ENCODE peak calls at places on chromosomes 2 and 18, in six cellular contexts. G is neuronal stem cell, S is mesenchymal stem cell, Z is IMR-90, B is trophoblast cell, M is H1. A is an unnamed sample.

GRCh38 chr2:69216535-69217332 is 170.3 kb downstream of the GFPT1 start:
- DNase-seq in M (no peak), B (no peak), S (peak; percentile 93), G (no peak), Z (peak; percentile 85), A (no peak)

GRCh38 chr2:239586651-239587310 is 186.0 kb upstream of the HDAC4 start:
- DNase-seq in Z (no peak), G (no peak), M (no peak), S (no peak), B (peak; percentile 4), A (no peak)

GRCh38 chr2:174740718-174741117 is 23.6 kb downstream of the CHRNA1 start:
- DNase-seq in G (no peak), Z (no peak), M (no peak), B (no peak), S (no peak), A (no peak)

GRCh38 chr18:44898536-44898935 is 217.8 kb downstream of the SETBP1 start:
- DNase-seq in M (no peak), G (no peak), Z (no peak), S (no peak), B (no peak), A (no peak)

GRCh38 chr2:109342451-109342850 is 213.4 kb downstream of the SH3RF3 start:
- DNase-seq in G (no peak), Z (no peak), B (no peak), S (no peak), M (no peak), A (no peak)

GRCh38 chr2:72210470-72210869 is 62.8 kb upstream of the CYP26B1 start:
- DNase-seq in B (no peak), M (no peak), Z (no peak), S (no peak), G (no peak), A (no peak)

GRCh38 chr2:239792649-239793010 is 232.5 kb downstream of the NDUFA10 start:
- DNase-seq in M (no peak), G (no peak), S (no peak), B (no peak), Z (no peak), A (peak; percentile 16)

GRCh38 chr2:126145752-126146151 is 510.2 kb upstream of the GYPC start:
- DNase-seq in Z (no peak), B (no peak), G (no peak), M (no peak), S (no peak), A (no peak)

GRCh38 chr2:95179451-95179850 is 13.8 kb downstream of the ZNF2 start:
- DNase-seq in M (no peak), B (no peak), Z (no peak), S (no peak), G (no peak), A (no peak)

GRCh38 chr2:143426296-143426695 is 297.1 kb downstream of the ARHGAP15 start:
- DNase-seq in B (no peak), Z (peak; percentile 95), M (no peak), G (no peak), S (peak; percentile 63), A (no peak)

GRCh38 chr18:7847357-7847756 is 280.2 kb downstream of the PTPRM start:
- DNase-seq in B (no peak), S (no peak), G (no peak), Z (no peak), M (no peak), A (no peak)

GRCh38 chr2:49753344-49753930 is 599.1 kb upstream of the FSHR start:
- DNase-seq in S (peak; percentile 40), M (no peak), B (no peak), Z (no peak), G (no peak), A (no peak)

GRCh38 chr18:2002604-2003003 is 568.7 kb downstream of the METTL4 start:
- DNase-seq in M (no peak), S (no peak), B (peak; percentile 89), G (peak; percentile 3), Z (no peak), A (no peak)

GRCh38 chr2:240913810-240914644 is 7.9 kb downstream of the CROCC2 start:
- DNase-seq in Z (peak; percentile 55), B (peak; percentile 8), M (peak; percentile 34), S (peak; percentile 30), G (peak; percentile 69), A (peak; percentile 87)

GRCh38 chr2:70094978-70095832 is 7.9 kb downstream of the PCBP1 start:
- DNase-seq in S (no peak), G (no peak), M (no peak), B (no peak), Z (peak; percentile 67), A (no peak)

GRCh38 chr2:208265371-208265806 is 666 bp upstream of the PIKFYVE start:
- DNase-seq in B (no peak), Z (peak; percentile 53), G (peak; percentile 12), S (no peak), M (no peak), A (no peak)

GRCh38 chr2:232437130-232437620 is 18.8 kb upstream of the ALPI start:
- DNase-seq in Z (no peak), B (no peak), S (no peak), M (no peak), G (no peak), A (peak; percentile 18)

GRCh38 chr18:58844871-58845270 is 19.8 kb upstream of the ZNF532 start:
- DNase-seq in B (no peak), M (no peak), S (no peak), Z (no peak), G (no peak), A (no peak)

GRCh38 chr18:25229080-25229479 is 122.9 kb downstream of the ZNF521 start:
- DNase-seq in M (no peak), Z (peak; percentile 81), B (no peak), G (no peak), S (peak; percentile 61), A (no peak)

GRCh38 chr2:151374426-151374825 is 17.0 kb downstream of the TNFAIP6 start:
- DNase-seq in M (no peak), G (no peak), Z (peak; percentile 91), B (no peak), S (peak; percentile 85), A (no peak)

GRCh38 chr2:219277703-219278654 is 1.2 kb upstream of the DNAJB2 start:
- DNase-seq in Z (peak; percentile 80), S (peak; percentile 91), B (peak; percentile 74), M (no peak), G (peak; percentile 76), A (peak; percentile 94)

GRCh38 chr18:63683152-63683551 is 19.6 kb upstream of the SERPINB11 start:
- DNase-seq in Z (peak; percentile 96), B (peak; percentile 78), G (peak; percentile 26), M (peak; percentile 15), S (peak; percentile 80), A (peak; percentile 39)

GRCh38 chr2:36403675-36404230 is 48.2 kb downstream of the CRIM1 start:
- DNase-seq in B (peak; percentile 51), G (no peak), Z (peak; percentile 84), S (peak; percentile 89), M (no peak), A (no peak)

GRCh38 chr2:150214626-150215025 is 272.8 kb downstream of the RND3 start:
- DNase-seq in M (no peak), S (peak; percentile 16), Z (no peak), G (peak; percentile 17), B (no peak), A (no peak)

GRCh38 chr2:117091026-117091425 is 723.5 kb upstream of the DDX18 start:
- DNase-seq in Z (no peak), B (no peak), G (no peak), M (no peak), S (peak; percentile 10), A (no peak)

GRCh38 chr18:3150688-3151087 is 69.1 kb downstream of the MYOM1 start:
- DNase-seq in S (no peak), Z (no peak), M (no peak), G (no peak), B (no peak), A (no peak)

GRCh38 chr18:3153107-3153704 is 66.6 kb downstream of the MYOM1 start:
- DNase-seq in M (no peak), Z (no peak), G (no peak), B (no peak), S (no peak), A (no peak)

GRCh38 chr18:3154214-3154613 is 65.6 kb downstream of the MYOM1 start:
- DNase-seq in B (no peak), M (no peak), Z (no peak), S (no peak), G (no peak), A (no peak)

GRCh38 chr18:3151379-3152264 is 68.1 kb downstream of the MYOM1 start:
- DNase-seq in Z (peak; percentile 52), G (peak; percentile 12), S (peak; percentile 48), M (no peak), B (peak; percentile 9), A (no peak)

GRCh38 chr18:3152294-3152693 is 67.5 kb downstream of the MYOM1 start:
- DNase-seq in M (no peak), Z (no peak), S (no peak), B (no peak), G (no peak), A (no peak)
- H3K14ac ChIP-seq in M (no peak overlapping the region), Z (no peak overlapping the region), S (no peak overlapping the region), B (no peak overlapping the region), G (no peak overlapping the region), A (no peak overlapping the region)

GRCh38 chr2:142241016-142241415 is 110.2 kb upstream of the LRP1B start:
- DNase-seq in M (no peak), S (no peak), B (no peak), Z (no peak), G (no peak), A (no peak)
- H3K14ac ChIP-seq in M (no peak overlapping the region), S (no peak overlapping the region), B (no peak overlapping the region), Z (no peak overlapping the region), G (no peak overlapping the region), A (no peak overlapping the region)

DNA sequence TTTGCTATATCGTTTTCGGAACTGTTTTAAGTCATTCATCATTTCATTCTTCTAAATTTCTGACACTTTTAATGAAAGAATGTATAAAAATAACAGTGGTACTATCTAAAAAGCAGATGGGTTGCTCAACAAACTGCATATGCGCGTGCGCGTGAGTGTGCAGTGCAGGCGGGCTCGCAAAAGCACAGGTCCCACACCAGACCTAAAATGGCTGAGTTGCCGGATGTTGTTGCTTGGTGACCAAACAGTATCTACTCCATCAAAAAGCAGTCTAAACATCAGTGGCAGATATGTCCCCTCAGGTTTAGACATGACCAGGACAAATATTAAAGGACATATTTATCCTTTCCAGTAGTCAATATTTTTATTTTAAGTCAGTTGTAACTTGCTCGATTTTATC is 5.1 kb downstream of the NOL4 start:
- DNase-seq in M (no peak), B (no peak), Z (no peak), G (no peak), S (no peak), A (no peak)
- H3K14ac ChIP-seq in M (no peak overlapping the region), B (no peak overlapping the region), Z (no peak overlapping the region), G (no peak overlapping the region), S (no peak overlapping the region), A (no peak overlapping the region)

DNA sequence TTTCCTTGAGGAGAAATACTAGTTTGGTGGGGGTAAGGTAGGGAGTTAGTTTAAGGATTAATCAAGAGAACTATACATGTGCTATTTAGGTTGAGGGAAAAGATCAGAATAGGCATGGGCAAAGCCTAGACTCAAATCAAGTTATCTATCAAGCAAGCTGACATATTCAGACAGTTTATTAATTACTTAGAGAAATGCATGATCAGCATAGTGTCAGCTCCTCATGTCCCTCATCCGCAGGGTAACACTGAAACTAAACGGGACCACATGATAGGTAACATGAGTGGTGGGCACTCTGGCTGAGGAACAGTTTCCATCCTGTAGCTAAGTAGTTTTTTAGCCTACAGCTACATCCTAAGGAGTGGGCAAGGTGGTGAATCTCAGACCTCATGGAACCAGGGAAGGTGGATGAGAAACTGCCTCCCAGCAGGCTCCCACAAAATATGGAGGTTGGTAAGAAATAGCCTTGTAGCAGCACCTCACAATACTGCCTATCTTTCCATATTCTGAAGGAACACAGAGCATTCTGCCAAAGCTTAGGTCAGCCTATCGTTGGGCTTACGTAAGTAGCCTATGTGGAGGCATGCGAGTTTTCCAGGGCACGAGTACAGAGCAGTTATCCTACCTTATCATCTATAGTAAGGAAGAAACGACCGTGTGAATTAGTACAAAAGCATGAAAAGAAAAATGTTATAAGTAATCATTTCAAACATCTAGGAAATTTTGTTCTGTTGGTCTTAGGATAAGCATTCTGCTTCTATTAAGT is 18.4 kb downstream of the ZC3H6 start:
- DNase-seq in G (no peak), M (no peak), Z (no peak), S (no peak), B (peak; percentile 42), A (no peak)
- H3K14ac ChIP-seq in G (no peak overlapping the region), M (no peak overlapping the region), Z (no peak overlapping the region), S (no peak overlapping the region), B (no peak overlapping the region), A (no peak overlapping the region)